ENCODE peak calls at places on chromosomes 13 and 19, in nine cellular contexts. O is lower lobe of right lung; B is Peyer's patch; A is osteocyte; T is B cell; V is activated CD4-positive, CD25-positive, alpha-beta regulatory T cell treated with anti-CD3 and anti-CD28 coated beads, Interleukin-2, amount 50 U/mL, for 72 hours; Z is fibroblast of the conjunctiva; G is T-helper 9 cell; Q is ascending aorta. E is an unnamed sample.

GRCh38 chr19:50697414-50698124 is 22.0 kb downstream of the SHANK1 start:
- DNase-seq in Q (no peak), T (no peak), G (no peak), O (no peak), Z (no peak), V (no peak), B (no peak), A (no peak), E (no peak)

GRCh38 chr13:20270163-20270865 is 38.2 kb upstream of the GJB6 start:
- DNase-seq in G (no peak), O (no peak), Z (no peak), B (no peak), T (no peak), Q (no peak), V (no peak), A (no peak), E (no peak)

GRCh38 chr13:79560954-79561353 is 80.0 kb downstream of the NDFIP2 start:
- DNase-seq in Z (no peak), O (no peak), T (no peak), G (no peak), A (no peak), Q (no peak), V (no peak), B (no peak), E (no peak)

GRCh38 chr13:97030705-97031452 is 36.6 kb upstream of the OXGR1 start:
- DNase-seq in G (no peak), O (no peak), B (no peak), Z (peak), A (no peak), Q (no peak), V (no peak), T (no peak), E (no peak)

GRCh38 chr13:24149306-24150032 is 11.1 kb upstream of the SPATA13 start:
- DNase-seq in T (no peak), B (no peak), O (no peak), G (no peak), A (no peak), Q (no peak), V (no peak), Z (no peak), E (no peak)

GRCh38 chr13:114096811-114097503 is 35.5 kb downstream of the RASA3 start:
- DNase-seq in A (no peak), G (no peak), O (no peak), V (peak), Q (no peak), T (no peak), B (peak), Z (no peak), E (no peak)

GRCh38 chr13:41008349-41008980 is 10.7 kb downstream of the ELF1 start:
- DNase-seq in Z (peak), O (no peak), A (no peak), Q (no peak), T (no peak), B (no peak), V (no peak), G (no peak), E (no peak)

GRCh38 chr13:47859129-47859528 is 141.9 kb downstream of the SUCLA2 start:
- DNase-seq in A (no peak), G (no peak), B (no peak), O (no peak), Q (no peak), T (no peak), Z (no peak), V (no peak), E (no peak)

GRCh38 chr13:111536239-111536638 is 215.8 kb downstream of the TEX29 start:
- DNase-seq in Q (no peak), A (no peak), O (no peak), Z (no peak), T (no peak), B (no peak), G (no peak), V (no peak), E (no peak)

GRCh38 chr13:51942189-51942588 is 69.1 kb downstream of the ATP7B start:
- DNase-seq in T (no peak), O (no peak), A (no peak), B (peak), G (peak), Q (no peak), Z (no peak), V (no peak), E (peak)

GRCh38 chr19:53868091-53868891 is 608 bp downstream of the MYADM start:
- DNase-seq in Q (no peak), T (no peak), G (peak), B (peak), O (peak), A (peak), Z (peak), V (no peak), E (peak)

GRCh38 chr13:25965596-25965995 is 86.2 kb downstream of the SHISA2 start:
- DNase-seq in V (no peak), Q (no peak), A (no peak), O (no peak), T (no peak), Z (no peak), G (no peak), B (no peak), E (no peak)

GRCh38 chr19:10095948-10096614 is 6.4 kb downstream of the ANGPTL6 start:
- DNase-seq in O (peak), Q (peak), Z (peak), B (peak), G (peak), T (peak), A (peak), V (peak), E (peak)

GRCh38 chr13:56020425-56020824 is 1120.3 kb upstream of the PRR20A start:
- DNase-seq in B (no peak), O (no peak), A (no peak), Z (no peak), V (no peak), T (no peak), Q (no peak), G (no peak), E (no peak)

GRCh38 chr13:42039946-42040729 is 8.3 kb upstream of the DGKH start:
- DNase-seq in G (peak), A (peak), V (peak), Q (peak), T (peak), Z (peak), B (peak), O (peak), E (peak)

GRCh38 chr13:93502987-93503386 is 276.4 kb downstream of the GPC6 start:
- DNase-seq in T (no peak), V (no peak), Q (no peak), Z (no peak), G (no peak), O (no peak), B (no peak), A (no peak), E (no peak)

GRCh38 chr19:50053119-50053518 is 27.3 kb downstream of the ZNF473 start:
- DNase-seq in T (no peak), V (no peak), G (no peak), Q (no peak), O (no peak), B (no peak), A (no peak), Z (no peak), E (no peak)

GRCh38 chr13:113508531-113509254 is 18.2 kb upstream of the DCUN1D2 start:
- DNase-seq in G (no peak), V (no peak), Q (no peak), B (no peak), T (no peak), O (peak), Z (no peak), A (peak), E (no peak)

GRCh38 chr19:3440082-3440481 is 40.2 kb downstream of the SMIM24 start:
- DNase-seq in G (peak), Z (no peak), B (peak), V (peak), Q (no peak), O (peak), A (no peak), T (peak), E (peak)

GRCh38 chr13:40388617-40389016 is 277.8 kb downstream of the FOXO1 start:
- DNase-seq in Q (peak), A (no peak), G (peak), T (peak), Z (no peak), B (peak), V (peak), O (no peak), E (peak)

GRCh38 chr19:7506385-7507328 is 9.2 kb upstream of the ZNF358 start:
- DNase-seq in Z (peak), A (no peak), B (peak), V (peak), T (no peak), O (peak), Q (peak), G (no peak), E (peak)

GRCh38 chr19:21151460-21151859 is 9.6 kb downstream of the ZNF431 start:
- DNase-seq in Q (no peak), B (no peak), T (no peak), V (no peak), O (no peak), G (no peak), A (no peak), Z (no peak), E (no peak)

GRCh38 chr19:14187586-14187985 is 18.4 kb downstream of the ADGRL1 start:
- DNase-seq in V (no peak), O (no peak), T (no peak), Q (no peak), B (no peak), G (no peak), A (no peak), Z (no peak), E (no peak)

GRCh38 chr19:21269813-21270212 is 59.4 kb downstream of the ZNF708 start:
- DNase-seq in O (no peak), Q (no peak), V (no peak), B (no peak), G (no peak), A (no peak), T (no peak), Z (no peak), E (no peak)

GRCh38 chr13:21675095-21676007 is 4.5 kb downstream of the FGF9 start:
- DNase-seq in V (no peak), T (no peak), G (peak), O (peak), A (no peak), B (peak), Q (no peak), Z (no peak), E (peak)

GRCh38 chr13:82740442-82740841 is 1141.8 kb downstream of the SLITRK1 start:
- DNase-seq in O (no peak), B (no peak), G (no peak), V (no peak), T (no peak), Z (no peak), A (no peak), Q (no peak), E (no peak)

GRCh38 chr19:4206818-4207484 is 22.4 kb upstream of the EBI3 start:
- DNase-seq in T (no peak), G (no peak), Q (no peak), Z (no peak), O (no peak), V (no peak), A (no peak), B (no peak), E (no peak)

GRCh38 chr19:41699231-41699967 is 9.0 kb upstream of the CEACAM5 start:
- DNase-seq in Q (no peak), Z (no peak), G (no peak), V (peak), T (peak), O (no peak), B (peak), A (peak), E (peak)

GRCh38 chr13:27613623-27614022 is 6.7 kb downstream of the LNX2 start:
- DNase-seq in G (no peak), B (no peak), T (no peak), O (no peak), Q (no peak), A (no peak), V (no peak), Z (no peak), E (no peak)

GRCh38 chr19:41366089-41366488 is 2.1 kb upstream of the B9D2 start:
- DNase-seq in B (no peak), G (no peak), A (no peak), Z (no peak), Q (no peak), V (no peak), O (no peak), T (no peak), E (no peak)

GRCh38 chr13:106919638-106920037 is 351.7 kb upstream of the ARGLU1 start:
- DNase-seq in A (no peak), G (no peak), O (peak), T (no peak), Q (no peak), Z (no peak), V (no peak), B (no peak), E (no peak)

GRCh38 chr13:98739023-98739422 is 13.4 kb downstream of the SLC15A1 start:
- DNase-seq in A (no peak), Q (no peak), O (no peak), B (no peak), G (no peak), V (no peak), Z (no peak), T (no peak), E (no peak)

GRCh38 chr19:5054551-5055456 is 85.9 kb downstream of the KDM4B start:
- DNase-seq in B (no peak), G (no peak), Z (no peak), Q (no peak), V (no peak), A (no peak), T (no peak), O (no peak), E (no peak)

GRCh38 chr19:6753178-6754031 is 13.8 kb downstream of the SH2D3A start:
- DNase-seq in Q (no peak), O (peak), Z (peak), B (peak), V (peak), T (peak), G (peak), A (peak), E (peak)

E was measured in stomach.